ENCODE peak calls at places on chromosomes 11 and 22, in eight cellular contexts. One of them, this sample, is unnamed.

GRCh38 chr22:28819253-28820096 is 19.1 kb upstream of the XBP1 start:
- DNase-seq in cardiac muscle cell: no peak
- DNase-seq in HTR-8/SVneo: no peak
- DNase-seq in NCI-H2029 treated with DMSO at 0.1 percent for 48 hours: no peak
- DNase-seq in Right ventricle myocardium superior: no peak
- DNase-seq in GM04503: no peak
- DNase-seq in LoVo: peak
- DNase-seq in T-cell: no peak
- DNase-seq in this sample: no peak

GRCh38 chr11:87092159-87092558 is 54.4 kb downstream of the TMEM135 start:
- DNase-seq in cardiac muscle cell: no peak
- DNase-seq in GM04503: no peak
- DNase-seq in LoVo: peak
- DNase-seq in NCI-H2029 treated with DMSO at 0.1 percent for 48 hours: no peak
- DNase-seq in Right ventricle myocardium superior: no peak
- DNase-seq in T-cell: no peak
- DNase-seq in HTR-8/SVneo: no peak
- DNase-seq in this sample: no peak

GRCh38 chr11:119694334-119694733 is 34.7 kb downstream of the NECTIN1 start:
- DNase-seq in T-cell: no peak
- DNase-seq in Right ventricle myocardium superior: no peak
- DNase-seq in LoVo: peak
- DNase-seq in GM04503: no peak
- DNase-seq in cardiac muscle cell: no peak
- DNase-seq in HTR-8/SVneo: no peak
- DNase-seq in NCI-H2029 treated with DMSO at 0.1 percent for 48 hours: no peak
- DNase-seq in this sample: no peak

GRCh38 chr11:126716456-126717083 is 284.0 kb downstream of the KIRREL3 start:
- DNase-seq in Right ventricle myocardium superior: no peak
- DNase-seq in GM04503: no peak
- DNase-seq in LoVo: peak
- DNase-seq in cardiac muscle cell: peak
- DNase-seq in NCI-H2029 treated with DMSO at 0.1 percent for 48 hours: peak
- DNase-seq in HTR-8/SVneo: peak
- DNase-seq in T-cell: no peak
- DNase-seq in this sample: no peak

GRCh38 chr11:44507896-44508440 is 57.5 kb upstream of the CD82 start:
- DNase-seq in Right ventricle myocardium superior: no peak
- DNase-seq in T-cell: no peak
- DNase-seq in NCI-H2029 treated with DMSO at 0.1 percent for 48 hours: no peak
- DNase-seq in cardiac muscle cell: no peak
- DNase-seq in GM04503: no peak
- DNase-seq in HTR-8/SVneo: no peak
- DNase-seq in LoVo: no peak
- DNase-seq in this sample: no peak

GRCh38 chr11:133809525-133810178 is 35.7 kb downstream of the SPATA19 start:
- DNase-seq in NCI-H2029 treated with DMSO at 0.1 percent for 48 hours: no peak
- DNase-seq in GM04503: no peak
- DNase-seq in LoVo: no peak
- DNase-seq in T-cell: no peak
- DNase-seq in cardiac muscle cell: peak
- DNase-seq in HTR-8/SVneo: no peak
- DNase-seq in Right ventricle myocardium superior: no peak
- DNase-seq in this sample: no peak

GRCh38 chr11:110428040-110428439 is 1.7 kb upstream of the FDX1 start:
- DNase-seq in Right ventricle myocardium superior: no peak
- DNase-seq in T-cell: no peak
- DNase-seq in GM04503: no peak
- DNase-seq in HTR-8/SVneo: no peak
- DNase-seq in cardiac muscle cell: no peak
- DNase-seq in NCI-H2029 treated with DMSO at 0.1 percent for 48 hours: no peak
- DNase-seq in LoVo: no peak
- DNase-seq in this sample: no peak

GRCh38 chr11:93591247-93591898 is 48.2 kb upstream of the SMCO4 start:
- DNase-seq in T-cell: no peak
- DNase-seq in LoVo: no peak
- DNase-seq in cardiac muscle cell: peak
- DNase-seq in NCI-H2029 treated with DMSO at 0.1 percent for 48 hours: no peak
- DNase-seq in GM04503: no peak
- DNase-seq in Right ventricle myocardium superior: no peak
- DNase-seq in HTR-8/SVneo: no peak
- DNase-seq in this sample: no peak

GRCh38 chr11:79264284-79264683 is 176.5 kb downstream of the TENM4 start:
- DNase-seq in LoVo: no peak
- DNase-seq in NCI-H2029 treated with DMSO at 0.1 percent for 48 hours: peak
- DNase-seq in T-cell: no peak
- DNase-seq in cardiac muscle cell: peak
- DNase-seq in HTR-8/SVneo: no peak
- DNase-seq in Right ventricle myocardium superior: no peak
- DNase-seq in GM04503: no peak
- DNase-seq in this sample: no peak

GRCh38 chr11:102361100-102362021 is 14.3 kb downstream of the BIRC2 start:
- DNase-seq in NCI-H2029 treated with DMSO at 0.1 percent for 48 hours: no peak
- DNase-seq in T-cell: peak
- DNase-seq in cardiac muscle cell: no peak
- DNase-seq in LoVo: no peak
- DNase-seq in GM04503: peak
- DNase-seq in Right ventricle myocardium superior: no peak
- DNase-seq in HTR-8/SVneo: no peak
- DNase-seq in this sample: no peak

GRCh38 chr22:36149464-36149863 is 11.1 kb downstream of the APOL3 start:
- DNase-seq in GM04503: no peak
- DNase-seq in NCI-H2029 treated with DMSO at 0.1 percent for 48 hours: no peak
- DNase-seq in cardiac muscle cell: peak
- DNase-seq in Right ventricle myocardium superior: no peak
- DNase-seq in HTR-8/SVneo: no peak
- DNase-seq in T-cell: no peak
- DNase-seq in LoVo: no peak
- DNase-seq in this sample: no peak

GRCh38 chr11:128894685-128895084 is 3.5 kb downstream of the KCNJ5 start:
- DNase-seq in T-cell: no peak
- DNase-seq in Right ventricle myocardium superior: peak
- DNase-seq in LoVo: no peak
- DNase-seq in HTR-8/SVneo: no peak
- DNase-seq in cardiac muscle cell: no peak
- DNase-seq in NCI-H2029 treated with DMSO at 0.1 percent for 48 hours: peak
- DNase-seq in GM04503: no peak
- DNase-seq in this sample: no peak

GRCh38 chr11:1131033-1131911 is 26.5 kb upstream of the MUC5AC start:
- DNase-seq in GM04503: no peak
- DNase-seq in HTR-8/SVneo: no peak
- DNase-seq in NCI-H2029 treated with DMSO at 0.1 percent for 48 hours: no peak
- DNase-seq in cardiac muscle cell: no peak
- DNase-seq in Right ventricle myocardium superior: peak
- DNase-seq in T-cell: no peak
- DNase-seq in LoVo: no peak
- DNase-seq in this sample: no peak

GRCh38 chr11:3000032-3000961 is 8.2 kb upstream of the NAP1L4 start:
- DNase-seq in NCI-H2029 treated with DMSO at 0.1 percent for 48 hours: peak
- DNase-seq in Right ventricle myocardium superior: peak
- DNase-seq in LoVo: no peak
- DNase-seq in HTR-8/SVneo: no peak
- DNase-seq in cardiac muscle cell: peak
- DNase-seq in T-cell: no peak
- DNase-seq in GM04503: no peak
- DNase-seq in this sample: no peak

GRCh38 chr11:34631737-34632104 is 10.8 kb downstream of the EHF start:
- DNase-seq in LoVo: no peak
- DNase-seq in T-cell: no peak
- DNase-seq in HTR-8/SVneo: no peak
- DNase-seq in Right ventricle myocardium superior: no peak
- DNase-seq in GM04503: no peak
- DNase-seq in cardiac muscle cell: no peak
- DNase-seq in NCI-H2029 treated with DMSO at 0.1 percent for 48 hours: peak
- DNase-seq in this sample: no peak

GRCh38 chr11:116930177-116930576 is 92.8 kb upstream of the APOA1 start:
- DNase-seq in HTR-8/SVneo: no peak
- DNase-seq in T-cell: peak
- DNase-seq in cardiac muscle cell: peak
- DNase-seq in NCI-H2029 treated with DMSO at 0.1 percent for 48 hours: no peak
- DNase-seq in Right ventricle myocardium superior: no peak
- DNase-seq in GM04503: no peak
- DNase-seq in LoVo: no peak
- DNase-seq in this sample: no peak

GRCh38 chr11:107301886-107302285 is 155.7 kb downstream of the CWF19L2 start:
- DNase-seq in GM04503: no peak
- DNase-seq in HTR-8/SVneo: no peak
- DNase-seq in Right ventricle myocardium superior: no peak
- DNase-seq in LoVo: no peak
- DNase-seq in cardiac muscle cell: no peak
- DNase-seq in NCI-H2029 treated with DMSO at 0.1 percent for 48 hours: no peak
- DNase-seq in T-cell: no peak
- DNase-seq in this sample: no peak

GRCh38 chr22:43004362-43005035 is 10.4 kb downstream of the PACSIN2 start:
- DNase-seq in NCI-H2029 treated with DMSO at 0.1 percent for 48 hours: no peak
- DNase-seq in HTR-8/SVneo: no peak
- DNase-seq in LoVo: no peak
- DNase-seq in Right ventricle myocardium superior: no peak
- DNase-seq in T-cell: no peak
- DNase-seq in GM04503: no peak
- DNase-seq in cardiac muscle cell: peak
- DNase-seq in this sample: peak

GRCh38 chr11:33065445-33066178 is 26.2 kb downstream of the TCP11L1 start:
- DNase-seq in Right ventricle myocardium superior: peak
- DNase-seq in T-cell: peak
- DNase-seq in HTR-8/SVneo: peak
- DNase-seq in cardiac muscle cell: peak
- DNase-seq in NCI-H2029 treated with DMSO at 0.1 percent for 48 hours: peak
- DNase-seq in LoVo: peak
- DNase-seq in GM04503: no peak
- DNase-seq in this sample: no peak

GRCh38 chr11:62088331-62088933 is 35.4 kb upstream of the INCENP start:
- DNase-seq in LoVo: no peak
- DNase-seq in T-cell: no peak
- DNase-seq in NCI-H2029 treated with DMSO at 0.1 percent for 48 hours: no peak
- DNase-seq in cardiac muscle cell: no peak
- DNase-seq in GM04503: no peak
- DNase-seq in HTR-8/SVneo: no peak
- DNase-seq in Right ventricle myocardium superior: no peak
- DNase-seq in this sample: no peak

GRCh38 chr22:44880588-44881245 is 128.3 kb downstream of the ARHGAP8 start:
- DNase-seq in T-cell: no peak
- DNase-seq in LoVo: no peak
- DNase-seq in GM04503: no peak
- DNase-seq in NCI-H2029 treated with DMSO at 0.1 percent for 48 hours: no peak
- DNase-seq in HTR-8/SVneo: no peak
- DNase-seq in Right ventricle myocardium superior: no peak
- DNase-seq in cardiac muscle cell: no peak
- DNase-seq in this sample: no peak

GRCh38 chr11:16536513-16536912 is 180.2 kb upstream of the SOX6 start:
- DNase-seq in T-cell: no peak
- DNase-seq in Right ventricle myocardium superior: no peak
- DNase-seq in GM04503: no peak
- DNase-seq in cardiac muscle cell: no peak
- DNase-seq in LoVo: no peak
- DNase-seq in NCI-H2029 treated with DMSO at 0.1 percent for 48 hours: no peak
- DNase-seq in HTR-8/SVneo: no peak
- DNase-seq in this sample: no peak

GRCh38 chr22:44195189-44195871 is 14.6 kb downstream of the PARVG start:
- DNase-seq in LoVo: no peak
- DNase-seq in cardiac muscle cell: no peak
- DNase-seq in GM04503: no peak
- DNase-seq in T-cell: no peak
- DNase-seq in Right ventricle myocardium superior: no peak
- DNase-seq in HTR-8/SVneo: no peak
- DNase-seq in NCI-H2029 treated with DMSO at 0.1 percent for 48 hours: no peak
- DNase-seq in this sample: no peak

GRCh38 chr22:25141994-25142620 is 57.6 kb upstream of the CRYBB3 start:
- DNase-seq in NCI-H2029 treated with DMSO at 0.1 percent for 48 hours: no peak
- DNase-seq in GM04503: no peak
- DNase-seq in T-cell: no peak
- DNase-seq in Right ventricle myocardium superior: no peak
- DNase-seq in LoVo: no peak
- DNase-seq in cardiac muscle cell: no peak
- DNase-seq in HTR-8/SVneo: no peak
- DNase-seq in this sample: no peak

GRCh38 chr11:82733444-82734119 is at the start of gene FAM181B:
- DNase-seq in GM04503: no peak
- DNase-seq in cardiac muscle cell: peak
- DNase-seq in Right ventricle myocardium superior: peak
- DNase-seq in HTR-8/SVneo: no peak
- DNase-seq in T-cell: no peak
- DNase-seq in NCI-H2029 treated with DMSO at 0.1 percent for 48 hours: no peak
- DNase-seq in LoVo: no peak
- DNase-seq in this sample: no peak

GRCh38 chr11:123588117-123588815 is 66.2 kb downstream of the SCN3B start:
- DNase-seq in Right ventricle myocardium superior: no peak
- DNase-seq in LoVo: peak
- DNase-seq in GM04503: no peak
- DNase-seq in NCI-H2029 treated with DMSO at 0.1 percent for 48 hours: no peak
- DNase-seq in HTR-8/SVneo: no peak
- DNase-seq in T-cell: no peak
- DNase-seq in cardiac muscle cell: no peak
- DNase-seq in this sample: no peak

GRCh38 chr11:17129003-17129402 is 51.5 kb upstream of the RPS13 start:
- DNase-seq in cardiac muscle cell: no peak
- DNase-seq in T-cell: no peak
- DNase-seq in Right ventricle myocardium superior: no peak
- DNase-seq in HTR-8/SVneo: no peak
- DNase-seq in NCI-H2029 treated with DMSO at 0.1 percent for 48 hours: no peak
- DNase-seq in LoVo: no peak
- DNase-seq in GM04503: no peak
- DNase-seq in this sample: no peak

GRCh38 chr22:46673677-46674236 is 53.6 kb downstream of the GRAMD4 start:
- DNase-seq in cardiac muscle cell: no peak
- DNase-seq in NCI-H2029 treated with DMSO at 0.1 percent for 48 hours: no peak
- DNase-seq in Right ventricle myocardium superior: no peak
- DNase-seq in T-cell: no peak
- DNase-seq in LoVo: no peak
- DNase-seq in GM04503: no peak
- DNase-seq in HTR-8/SVneo: no peak
- DNase-seq in this sample: no peak

GRCh38 chr22:23398701-23399366 is 181.3 kb downstream of the IGLL1 start:
- DNase-seq in cardiac muscle cell: no peak
- DNase-seq in T-cell: no peak
- DNase-seq in HTR-8/SVneo: no peak
- DNase-seq in GM04503: no peak
- DNase-seq in NCI-H2029 treated with DMSO at 0.1 percent for 48 hours: no peak
- DNase-seq in LoVo: no peak
- DNase-seq in Right ventricle myocardium superior: no peak
- DNase-seq in this sample: no peak

GRCh38 chr11:1547467-1548098 is 24.5 kb downstream of the DUSP8 start:
- DNase-seq in T-cell: no peak
- DNase-seq in Right ventricle myocardium superior: no peak
- DNase-seq in LoVo: no peak
- DNase-seq in cardiac muscle cell: no peak
- DNase-seq in HTR-8/SVneo: no peak
- DNase-seq in NCI-H2029 treated with DMSO at 0.1 percent for 48 hours: no peak
- DNase-seq in GM04503: no peak
- DNase-seq in this sample: no peak